ENCODE peak calls at places on chromosomes 13 and 19, in eight cellular contexts. C is NCI-H2029; H is CD8-positive, alpha-beta memory T cell; Y is mesenteric fat pad; X is activated CD4-positive, alpha-beta T cell treated with anti-CD3 and anti-CD28 coated beads, Interleukin-2, amount 50 U/mL, for 1 hour; W is T-helper 17 cell; S is SW480; M is stimulated activated CD4-positive, alpha-beta T cell treated with anti-CD3 and anti-CD28 coated beads, Interleukin-2, amount 100 ng/mL, for 24 hours. K is an unnamed sample.

GRCh38 chr19:5125797-5126497 is 157.0 kb downstream of the KDM4B start:
- DNase-seq in H (no peak), M (no peak), Y (no peak), W (no peak), C (no peak), S (no peak), X (no peak), K (no peak)

GRCh38 chr13:92074658-92075057 is 676.2 kb downstream of the GPC5 start:
- DNase-seq in S (peak; percentile 23), M (no peak), X (no peak), W (no peak), C (no peak), Y (no peak), H (no peak), K (no peak)

GRCh38 chr13:102197193-102197592 is 204.7 kb downstream of the FGF14 start:
- DNase-seq in H (no peak), Y (no peak), C (no peak), W (no peak), M (no peak), S (no peak), X (no peak), K (no peak)

GRCh38 chr19:18992696-18993095 is 40.6 kb downstream of the SUGP2 start:
- DNase-seq in C (no peak), H (no peak), M (no peak), W (no peak), S (no peak), Y (no peak), X (no peak), K (no peak)

GRCh38 chr13:84481958-84482357 is 599.7 kb upstream of the SLITRK1 start:
- DNase-seq in Y (no peak), H (no peak), X (no peak), W (no peak), M (no peak), S (no peak), C (no peak), K (no peak)

GRCh38 chr19:7822910-7823515 is 7.0 kb upstream of the EVI5L start:
- DNase-seq in S (no peak), Y (no peak), H (no peak), C (no peak), W (no peak), X (no peak), M (no peak), K (no peak)

GRCh38 chr19:41172297-41173164 is 20.5 kb upstream of the CYP2S1 start:
- DNase-seq in S (peak; percentile 41), W (no peak), X (no peak), M (no peak), C (no peak), H (no peak), Y (no peak), K (no peak)

GRCh38 chr19:39223703-39224279 is 19.7 kb upstream of the SYCN start:
- DNase-seq in Y (no peak), M (peak; percentile 15), W (no peak), S (peak; percentile 50), X (no peak), H (no peak), C (no peak), K (no peak)

GRCh38 chr13:106917024-106917491 is 349.1 kb upstream of the ARGLU1 start:
- DNase-seq in M (no peak), W (no peak), X (no peak), H (no peak), Y (no peak), C (no peak), S (no peak), K (no peak)

GRCh38 chr19:17079710-17080440 is 4.3 kb downstream of the MYO9B start:
- DNase-seq in M (peak; percentile 73), Y (no peak), C (no peak), H (peak; percentile 59), X (peak; percentile 57), S (no peak), W (peak; percentile 37), K (peak; percentile 53)

GRCh38 chr19:38617764-38618589 is at the start of gene MAP4K1:
- DNase-seq in W (peak; percentile 54), M (peak; percentile 80), Y (no peak), S (no peak), X (peak; percentile 57), H (peak; percentile 55), C (peak; percentile 16), K (peak; percentile 67)

GRCh38 chr13:24071423-24072075 is 89.0 kb upstream of the SPATA13 start:
- DNase-seq in W (no peak), X (no peak), Y (no peak), C (no peak), H (no peak), M (no peak), S (peak; percentile 66), K (no peak)

GRCh38 chr19:12544401-12544876 is 6.8 kb downstream of the ZNF564 start:
- DNase-seq in Y (no peak), W (no peak), S (no peak), H (no peak), M (no peak), X (no peak), C (no peak), K (no peak)

GRCh38 chr19:47142779-47143178 is 12.1 kb downstream of the SAE1 start:
- DNase-seq in C (no peak), H (no peak), X (no peak), Y (no peak), S (no peak), M (no peak), W (no peak), K (no peak)

GRCh38 chr13:98688373-98688772 is 64.1 kb downstream of the SLC15A1 start:
- DNase-seq in M (no peak), Y (no peak), S (no peak), H (no peak), C (no peak), X (no peak), W (no peak), K (no peak)

GRCh38 chr13:111210488-111210887 is 95.4 kb downstream of the ARHGEF7 start:
- DNase-seq in S (no peak), W (no peak), M (no peak), X (no peak), Y (no peak), C (no peak), H (no peak), K (no peak)

GRCh38 chr13:65149687-65150086 is 2080.4 kb downstream of the PCDH9 start:
- DNase-seq in S (no peak), H (no peak), M (no peak), C (no peak), Y (no peak), W (peak; percentile 9), X (no peak), K (no peak)

GRCh38 chr13:97853550-97853949 is 99.9 kb upstream of the IPO5 start:
- DNase-seq in M (no peak), S (no peak), H (no peak), X (no peak), C (no peak), Y (no peak), W (no peak), K (no peak)